ENCODE peak calls at places on chromosomes 6 and 20, in nine cellular contexts. X, N, R, P, C, Q, M, G and K are unnamed samples.

GRCh38 chr6:116278478-116278822 is 1.3 kb downstream of the TSPYL1 start:
- ATAC-seq in X (no peak), N (no peak), R (no peak), P (no peak), C (no peak), Q (no peak), M (no peak), G (no peak), K (no peak)

GRCh38 chr20:37890108-37890507 is 12.8 kb upstream of the VSTM2L start:
- ATAC-seq in X (no peak), N (no peak), R (no peak), P (no peak), C (no peak), Q (no peak), M (no peak), G (no peak), K (no peak)

GRCh38 chr6:121222656-121223055 is 111.6 kb downstream of the TBC1D32 start:
- ATAC-seq in X (no peak), N (no peak), R (no peak), P (no peak), C (no peak), Q (no peak), M (no peak), G (no peak), K (no peak)

GRCh38 chr6:170278743-170279094 is 12.2 kb downstream of the DLL1 start:
- ATAC-seq in X (no peak), N (no peak), R (no peak), P (no peak), C (no peak), Q (no peak), M (no peak), G (no peak), K (no peak)

GRCh38 chr6:55794136-55794812 is 81.1 kb downstream of the BMP5 start:
- ATAC-seq in X (no peak), N (no peak), R (no peak), P (no peak), C (no peak), Q (no peak), M (no peak), G (no peak), K (no peak)

GRCh38 chr20:50186151-50186885 is 4.3 kb upstream of the CEBPB start:
- ATAC-seq in X (peak), N (peak), R (peak), P (peak), C (no peak), Q (peak), M (peak), G (no peak), K (no peak)

GRCh38 chr6:108671175-108671574 is 110.5 kb downstream of the FOXO3 start:
- ATAC-seq in X (peak), N (no peak), R (no peak), P (no peak), C (no peak), Q (no peak), M (peak), G (no peak), K (no peak)

GRCh38 chr20:1674990-1675389 is 17.4 kb upstream of the SIRPG start:
- ATAC-seq in X (no peak), N (no peak), R (no peak), P (no peak), C (no peak), Q (no peak), M (no peak), G (no peak), K (no peak)

GRCh38 chr6:21005816-21006553 is 471.7 kb downstream of the CDKAL1 start:
- ATAC-seq in X (no peak), N (no peak), R (no peak), P (no peak), C (no peak), Q (no peak), M (no peak), G (no peak), K (no peak)